ENCODE peak calls at places on chromosomes 4 and X, in six cellular contexts. X, J, Q, V, A and L are unnamed samples. For H3K36me3, the result is how much of the 10 kb centered on the place peaks cover.

GRCh38 chr4:165844151-165844550 is 28.9 kb upstream of the TLL1 start:
- DNase-seq in V (no peak), Q (no peak), J (no peak), X (no peak), A (no peak), L (no peak)

GRCh38 chr4:156347412-156348075 is 393.9 kb upstream of the CTSO start:
- DNase-seq in Q (no peak), V (no peak), J (no peak), X (no peak), A (no peak), L (no peak)

GRCh38 chr4:151887151-151887815 is 126.5 kb upstream of the GATB start:
- DNase-seq in V (no peak), X (no peak), A (no peak), Q (peak), J (no peak), L (no peak)

GRCh38 chr4:127403523-127404084 is 229.2 kb upstream of the INTU start:
- DNase-seq in Q (no peak), X (no peak), A (no peak), J (no peak), V (no peak), L (no peak)

GRCh38 chrX:66633541-66633940 is 5.3 kb downstream of the EDA2R start:
- DNase-seq in J (no peak), V (no peak), X (no peak), Q (no peak), A (no peak), L (no peak)

GRCh38 chr4:25865586-25865985 is 2.8 kb upstream of the SEL1L3 start:
- DNase-seq in A (no peak), J (no peak), V (peak), X (no peak), Q (no peak), L (peak)

GRCh38 chr4:8188743-8189550 is 10.1 kb upstream of the SH3TC1 start:
- DNase-seq in X (peak), Q (no peak), J (peak), A (no peak), V (peak), L (peak)

GRCh38 chr4:41332666-41333065 is 75.9 kb downstream of the UCHL1 start:
- DNase-seq in J (no peak), Q (no peak), A (no peak), X (no peak), V (no peak), L (no peak)

GRCh38 chrX:130170752-130171445 is 863 bp upstream of the RAB33A start:
- DNase-seq in Q (peak), X (peak), J (peak), V (no peak), A (no peak), L (peak)

GRCh38 chr4:98434816-98435215 is 173.6 kb downstream of the RAP1GDS1 start:
- DNase-seq in X (no peak), A (no peak), Q (no peak), J (no peak), V (no peak), L (no peak)

GRCh38 chr4:26087108-26087507 is 173.1 kb downstream of the SMIM20 start:
- DNase-seq in Q (no peak), J (no peak), V (no peak), A (no peak), X (no peak), L (no peak)

GRCh38 chr4:127214001-127214400 is 418.8 kb upstream of the INTU start:
- DNase-seq in Q (no peak), V (no peak), J (no peak), A (no peak), X (no peak), L (no peak)

GRCh38 chr4:168484626-168485025 is 4.3 kb upstream of the DDX60L start:
- DNase-seq in X (no peak), V (no peak), A (no peak), Q (no peak), J (no peak), L (no peak)

GRCh38 chr4:98744372-98745150 is 86.2 kb upstream of the TSPAN5 start:
- DNase-seq in X (no peak), J (no peak), V (no peak), A (no peak), Q (no peak), L (no peak)

GRCh38 chrX:10022580-10023245 is 55.6 kb downstream of the CLDN34 start:
- DNase-seq in V (no peak), X (peak), J (no peak), Q (no peak), A (no peak), L (no peak)

GRCh38 chr4:38461342-38461741 is 202.7 kb upstream of the KLF3 start:
- DNase-seq in J (no peak), Q (no peak), V (no peak), A (no peak), X (no peak), L (peak)

GRCh38 chr4:95867919-95868318 is 28.0 kb downstream of the PDHA2 start:
- DNase-seq in V (no peak), Q (no peak), J (no peak), X (no peak), A (no peak), L (no peak)

GRCh38 chr4:1277667-1278335 is 11.9 kb upstream of the MAEA start:
- DNase-seq in J (no peak), X (no peak), Q (no peak), V (no peak), A (no peak), L (no peak)

GRCh38 chrX:68997911-68998310 is 167.3 kb downstream of the PJA1 start:
- DNase-seq in X (peak), J (peak), Q (no peak), A (no peak), V (no peak), L (no peak)

GRCh38 chrX:34848281-34848680 is 94.3 kb upstream of the FAM47B start:
- DNase-seq in V (no peak), J (no peak), X (no peak), A (no peak), Q (no peak), L (no peak)

GRCh38 chr4:168923526-168924194 is 86.4 kb downstream of the CBR4 start:
- DNase-seq in X (no peak), V (peak), J (no peak), A (peak), Q (peak), L (peak)

GRCh38 chr4:3010998-3011397 is 47.6 kb downstream of the GRK4 start:
- DNase-seq in A (peak), V (no peak), X (no peak), J (no peak), Q (no peak), L (no peak)

GRCh38 chrX:12981880-12982279 is 7.0 kb downstream of the TMSB4X start:
- DNase-seq in A (no peak), V (no peak), X (no peak), J (no peak), Q (no peak), L (no peak)

GRCh38 chr4:123198706-123199105 is 197.9 kb upstream of the SPRY1 start:
- DNase-seq in V (no peak), Q (no peak), X (no peak), J (no peak), A (no peak), L (no peak)

GRCh38 chr4:105979506-105979905 is 84.2 kb downstream of the NPNT start:
- DNase-seq in V (no peak), X (no peak), A (no peak), J (no peak), Q (no peak), L (no peak)

GRCh38 chr4:72136429-72136828 is 104.6 kb downstream of the NPFFR2 start:
- DNase-seq in X (no peak), J (no peak), A (no peak), V (no peak), Q (no peak), L (peak)

GRCh38 chrX:70720721-70721120 is 187.8 kb downstream of the TEX11 start:
- DNase-seq in V (no peak), A (no peak), X (no peak), J (no peak), Q (no peak), L (no peak)

GRCh38 chr4:81566076-81566663 is 94.5 kb upstream of the RASGEF1B start:
- DNase-seq in A (no peak), J (no peak), Q (no peak), X (no peak), V (no peak), L (no peak)

GRCh38 chr4:37429906-37430305 is 185.4 kb downstream of the NWD2 start:
- DNase-seq in J (no peak), V (no peak), Q (no peak), A (no peak), X (no peak), L (no peak)

GRCh38 chr4:187493661-187494060 is 501.9 kb upstream of the ZFP42 start:
- DNase-seq in A (no peak), J (no peak), X (no peak), V (no peak), Q (no peak), L (no peak)

GRCh38 chr4:3707423-3708102 is 58.6 kb upstream of the ADRA2C start:
- DNase-seq in A (no peak), V (no peak), J (peak), Q (no peak), X (peak), L (no peak)

GRCh38 chr4:60962286-60962685 is 237.8 kb upstream of the ADGRL3 start:
- DNase-seq in X (no peak), Q (no peak), A (no peak), V (no peak), J (no peak), L (peak)

GRCh38 chr4:94390804-94391410 is 48.3 kb upstream of the HPGDS start:
- DNase-seq in J (no peak), Q (peak), X (no peak), A (no peak), V (no peak), L (no peak)

GRCh38 chr4:8939160-8939855 is 67.7 kb upstream of the HMX1 start:
- DNase-seq in A (no peak), Q (no peak), X (no peak), J (no peak), V (no peak), L (peak)

GRCh38 chrX:125998432-125998831 is 167.7 kb downstream of the DCAF12L2 start:
- DNase-seq in V (no peak), X (no peak), J (no peak), A (peak), Q (no peak), L (no peak)

GRCh38 chr4:183186803-183187202 is 87.7 kb downstream of the WWC2 start:
- DNase-seq in X (no peak), Q (no peak), V (no peak), J (no peak), A (no peak), L (no peak)

GRCh38 chr4:183190900-183191527 is 92.0 kb downstream of the WWC2 start:
- DNase-seq in Q (no peak), V (no peak), J (no peak), A (no peak), X (no peak), L (no peak)

GRCh38 chr4:183195534-183195933 is 96.5 kb downstream of the WWC2 start:
- DNase-seq in X (no peak), A (no peak), Q (no peak), V (no peak), J (no peak), L (no peak)

GRCh38 chr4:183192566-183192965 is 93.5 kb downstream of the WWC2 start:
- DNase-seq in Q (no peak), X (no peak), A (no peak), J (no peak), V (no peak), L (no peak)

DNA sequence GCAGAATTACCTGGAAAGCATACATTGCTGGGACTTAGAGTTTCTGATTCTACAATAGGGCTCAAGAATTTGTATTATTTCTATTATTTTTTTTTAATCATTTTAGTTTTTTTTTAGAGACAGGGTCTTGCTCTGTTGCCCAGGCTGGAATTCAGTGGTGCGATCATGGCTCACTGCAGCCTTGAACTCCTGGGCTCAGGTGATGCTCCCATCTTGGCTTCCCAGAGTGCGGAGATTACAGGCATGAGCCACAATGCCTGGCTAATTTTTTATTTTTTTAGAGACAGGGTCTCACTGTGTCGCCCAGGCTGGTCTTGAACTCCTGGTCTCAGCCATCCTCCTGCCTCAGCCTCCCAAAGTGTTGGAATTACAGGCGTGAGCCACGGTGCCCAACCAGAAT is 92.6 kb downstream of the WWC2 start:
- DNase-seq in Q (no peak), J (no peak), V (no peak), X (no peak), A (no peak), L (no peak)
- H3K4me3 ChIP-seq in Q (no peak), J (no peak), V (no peak), X (no peak), A (no peak), L (no peak)

DNA sequence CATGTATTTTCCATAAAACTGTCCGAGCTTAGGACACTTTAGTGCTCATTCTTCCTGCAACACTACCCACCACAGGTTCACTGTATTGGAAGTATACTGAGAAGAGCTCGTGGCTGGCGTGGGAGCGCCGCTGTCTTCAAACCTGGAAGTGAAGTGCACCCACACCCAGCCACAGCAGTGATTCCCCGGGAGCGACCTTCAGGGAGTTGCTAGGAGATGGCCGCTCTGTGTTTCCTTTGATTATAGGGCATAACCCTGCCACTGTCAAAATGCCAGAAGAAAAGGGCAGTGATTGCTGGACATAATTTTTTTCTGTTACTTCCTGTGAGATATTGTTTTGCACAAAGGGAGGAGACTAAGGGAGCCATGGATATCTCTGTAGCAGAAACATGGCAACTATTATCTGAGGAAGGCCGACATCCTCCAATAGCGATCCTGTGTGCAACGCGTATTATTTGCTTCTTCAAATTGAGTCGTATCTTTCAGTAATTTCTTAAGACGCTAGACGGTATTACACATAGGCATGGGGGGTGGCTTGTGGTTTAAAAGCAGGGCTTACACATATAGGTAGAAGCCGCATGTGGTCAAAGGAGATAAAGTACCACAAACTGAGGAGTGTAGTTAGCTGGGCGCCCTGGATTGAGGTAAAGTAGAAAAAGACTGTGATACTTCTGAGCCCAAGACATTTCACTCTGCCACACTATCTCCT is 94.8 kb downstream of the SORBS2 start:
- DNase-seq in A (no peak), V (no peak), Q (no peak), J (no peak), X (no peak), L (no peak)
- H3K36me3 ChIP-seq in A (under half), V (under half), Q (under half), J (under half), X (under half), L (under half)

GRCh38 chr4:173478136-173478860 is 51.7 kb downstream of the HAND2 start:
- DNase-seq in J (no peak), V (no peak), Q (no peak), X (no peak), A (no peak), L (no peak)
- H3K4me3 ChIP-seq in J (no peak), V (no peak), Q (no peak), X (no peak), A (no peak), L (no peak)

GRCh38 chr4:79964715-79965345 is 108.2 kb downstream of the ANTXR2 start:
- DNase-seq in X (no peak), Q (no peak), A (no peak), J (peak), V (no peak), L (peak)

GRCh38 chr4:79959652-79960051 is 113.4 kb downstream of the ANTXR2 start:
- DNase-seq in Q (no peak), J (no peak), V (no peak), A (no peak), X (no peak), L (no peak)

GRCh38 chr4:79958511-79959264 is 114.3 kb downstream of the ANTXR2 start:
- DNase-seq in X (no peak), A (no peak), V (no peak), J (no peak), Q (no peak), L (no peak)

DNA sequence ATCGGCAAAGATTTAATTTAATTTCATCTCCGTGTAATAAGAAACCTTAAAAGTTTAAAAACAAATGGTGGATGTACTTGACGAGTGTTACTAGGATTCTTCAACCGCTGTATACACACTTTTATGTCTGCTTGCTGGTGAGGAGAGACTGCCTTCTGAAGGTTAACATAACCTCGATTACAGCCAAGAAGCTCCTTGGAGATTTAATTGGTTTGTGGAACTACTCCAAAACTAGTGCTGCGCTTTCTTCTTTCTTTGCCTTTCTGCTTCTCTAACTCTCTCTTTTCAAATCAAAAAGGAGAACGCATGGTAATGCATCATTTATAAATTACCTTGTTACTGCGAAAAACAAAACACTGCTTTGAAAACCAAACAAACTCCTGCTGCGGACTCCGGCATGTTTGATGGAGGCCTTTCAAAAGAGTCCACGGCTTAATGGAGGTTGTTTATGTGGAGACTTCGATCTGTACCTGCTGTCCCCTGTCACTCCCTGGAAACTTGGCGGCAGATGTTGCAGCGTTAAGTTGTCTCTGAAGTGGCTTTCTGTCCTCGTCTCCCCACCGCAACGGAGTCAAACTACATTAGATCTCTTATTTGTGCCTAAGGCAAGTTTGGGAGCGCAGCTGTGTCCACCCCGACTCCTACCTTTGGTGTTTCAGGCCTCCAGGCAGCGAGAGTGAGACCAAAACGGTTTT is 108.9 kb downstream of the ANTXR2 start:
- DNase-seq in A (no peak), Q (no peak), J (no peak), V (no peak), X (no peak), L (no peak)
- H3K36me3 ChIP-seq in A (under half), Q (under half), J (under half), V (under half), X (under half), L (under half)